ENCODE peak calls at places on chromosome 10, in eight cellular contexts. G, D, Y, Z, L, T, B and F are unnamed samples. For H3K9me2, the result is how much of the 10 kb centered on the place peaks cover.

GRCh38 chr10:48785796-48786195 is 101.1 kb downstream of the WDFY4 start:
- DNase-seq in D (no peak), B (no peak), T (no peak), L (no peak), G (no peak), Z (no peak), Y (no peak), F (no peak)

GRCh38 chr10:132846631-132847415 is 60.9 kb upstream of the NKX6-2 start:
- DNase-seq in L (no peak), B (no peak), G (no peak), T (no peak), D (no peak), Y (no peak), Z (no peak), F (no peak)

GRCh38 chr10:69842020-69842419 is 40.3 kb downstream of the COL13A1 start:
- DNase-seq in Y (no peak), T (no peak), D (no peak), G (no peak), Z (no peak), B (no peak), L (no peak), F (no peak)

GRCh38 chr10:15329437-15329836 is 41.7 kb downstream of the FAM171A1 start:
- DNase-seq in D (no peak), B (no peak), Y (no peak), G (no peak), L (no peak), T (no peak), Z (no peak), F (no peak)

GRCh38 chr10:14910953-14911352 is 32.3 kb downstream of the SUV39H2 start:
- DNase-seq in B (no peak), Y (no peak), L (no peak), D (no peak), G (no peak), T (no peak), Z (no peak), F (no peak)

GRCh38 chr10:132548106-132548823 is 10.7 kb downstream of the INPP5A start:
- DNase-seq in D (no peak), B (no peak), L (no peak), Y (no peak), G (no peak), T (no peak), Z (no peak), F (no peak)

GRCh38 chr10:89263531-89263930 is 12.0 kb upstream of the LIPA start:
- DNase-seq in D (no peak), T (no peak), Z (no peak), B (no peak), L (no peak), Y (no peak), G (no peak), F (peak)

GRCh38 chr10:79638318-79638717 is 27.6 kb downstream of the SFTPA1 start:
- DNase-seq in B (no peak), G (no peak), Y (no peak), T (no peak), D (no peak), L (no peak), Z (no peak), F (no peak)

GRCh38 chr10:131251146-131251541 is 60.4 kb downstream of the TCERG1L start:
- DNase-seq in D (no peak), L (no peak), T (no peak), Y (no peak), G (no peak), B (no peak), Z (no peak), F (no peak)

GRCh38 chr10:88731296-88731695 is 25.2 kb downstream of the LIPK start:
- DNase-seq in Y (no peak), Z (no peak), T (peak), D (peak), B (no peak), G (no peak), L (no peak), F (no peak)

GRCh38 chr10:107577226-107577625 is 412.7 kb upstream of the SORCS1 start:
- DNase-seq in Z (no peak), Y (no peak), G (no peak), D (no peak), L (no peak), B (no peak), T (no peak), F (no peak)

GRCh38 chr10:27558612-27559020 is 54.5 kb downstream of the RAB18 start:
- DNase-seq in G (peak), Y (peak), B (peak), L (peak), Z (peak), D (peak), T (peak), F (peak)

GRCh38 chr10:60384006-60384405 is 5.7 kb downstream of the ANK3 start:
- DNase-seq in L (no peak), D (no peak), T (no peak), G (no peak), Y (no peak), B (no peak), Z (no peak), F (no peak)

GRCh38 chr10:129897851-129898463 is 66.1 kb downstream of the EBF3 start:
- DNase-seq in Z (no peak), D (no peak), G (no peak), Y (no peak), L (no peak), T (no peak), B (no peak), F (no peak)

GRCh38 chr10:13815766-13816165 is 229.0 kb downstream of the PRPF18 start:
- DNase-seq in T (no peak), Z (no peak), Y (no peak), B (peak), L (no peak), D (no peak), G (no peak), F (peak)

GRCh38 chr10:118870467-118871243 is 115.9 kb upstream of the CACUL1 start:
- DNase-seq in Y (no peak), G (no peak), L (peak), B (peak), Z (no peak), T (peak), D (peak), F (peak)

GRCh38 chr10:96992721-96993120 is 160.6 kb downstream of the LCOR start:
- DNase-seq in D (no peak), T (no peak), G (peak), Z (no peak), B (no peak), Y (no peak), L (no peak), F (no peak)
- H3K9me2 ChIP-seq in D (under half), T (under half), G (under half), Z (under half), B (under half), Y (under half), L (under half), F (under half)

GRCh38 chr10:67666416-67667043 is 29.5 kb downstream of the CTNNA3 start:
- DNase-seq in G (peak), Z (peak), D (peak), L (peak), B (peak), Y (peak), T (peak), F (no peak)
- TF ChIP-seq CTCF in G (peak), Z (peak), D (peak), L (peak), B (peak), Y (peak), T (peak), F (peak)

GRCh38 chr10:123666318-123667291 is at the start of gene GPR26:
- DNase-seq in G (no peak), D (peak), Z (no peak), Y (no peak), B (no peak), L (peak), T (peak), F (no peak)
- H3K9me2 ChIP-seq in G (under half), D (under half), Z (under half), Y (under half), B (under half), L (under half), T (under half), F (under half)

DNA sequence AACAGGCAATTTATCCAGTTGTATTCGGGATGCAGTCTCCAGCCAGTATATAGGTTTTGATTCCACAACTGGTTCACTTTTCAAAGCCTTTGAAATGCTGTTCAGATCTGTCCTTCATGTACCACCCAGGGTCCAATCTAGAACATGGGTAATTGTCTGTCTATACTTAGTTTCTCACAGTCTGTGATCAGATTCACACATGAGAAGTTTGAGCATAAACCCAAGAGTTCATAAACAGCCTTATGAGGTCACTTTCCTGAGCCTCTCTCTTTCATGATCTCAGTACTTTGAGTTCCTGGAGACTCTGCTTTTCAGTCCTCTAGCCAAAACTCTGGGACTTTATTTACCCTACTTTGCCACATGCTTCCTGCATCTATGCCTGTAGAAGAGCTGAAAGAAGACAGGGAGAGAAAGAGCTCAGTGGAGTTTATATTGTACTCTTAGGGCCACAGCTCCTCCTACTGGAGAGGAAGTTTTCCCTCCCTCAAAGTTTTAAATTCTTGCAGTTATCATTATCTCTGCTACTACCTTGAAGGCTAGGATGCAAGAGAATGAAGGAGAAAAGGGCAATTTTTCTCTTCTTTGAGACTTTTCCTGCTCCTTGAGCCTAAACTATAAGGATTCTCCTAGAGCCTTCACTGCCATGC is 172.0 kb downstream of the ZEB1 start:
- DNase-seq in Z (peak), L (no peak), D (peak), Y (peak), G (peak), B (peak), T (peak), F (no peak)
- TF ChIP-seq CTCF in Z (peak), L (peak), D (peak), Y (peak), G (peak), B (peak), T (peak), F (peak)

GRCh38 chr10:61986788-61987187 is 85.3 kb downstream of the ARID5B start:
- DNase-seq in B (no peak), D (peak), G (peak), Y (no peak), L (no peak), T (no peak), Z (no peak), F (no peak)
- H3K9me2 ChIP-seq in B (under half), D (under half), G (under half), Y (under half), L (under half), T (under half), Z (under half), F (under half)

GRCh38 chr10:17183110-17183509 is 18.4 kb downstream of the TRDMT1 start:
- DNase-seq in Z (no peak), B (no peak), L (no peak), G (no peak), Y (no peak), D (no peak), T (no peak), F (no peak)
- TF ChIP-seq CTCF in Z (peak), B (peak), L (peak), G (no peak), Y (peak), D (peak), T (peak), F (no peak)

GRCh38 chr10:110540038-110540437 is 27.5 kb upstream of the SMC3 start:
- DNase-seq in T (no peak), Y (peak), D (no peak), L (no peak), B (no peak), Z (no peak), G (no peak), F (no peak)
- H3K9me2 ChIP-seq in T (under half), Y (under half), D (under half), L (under half), B (under half), Z (under half), G (under half), F (under half)

DNA sequence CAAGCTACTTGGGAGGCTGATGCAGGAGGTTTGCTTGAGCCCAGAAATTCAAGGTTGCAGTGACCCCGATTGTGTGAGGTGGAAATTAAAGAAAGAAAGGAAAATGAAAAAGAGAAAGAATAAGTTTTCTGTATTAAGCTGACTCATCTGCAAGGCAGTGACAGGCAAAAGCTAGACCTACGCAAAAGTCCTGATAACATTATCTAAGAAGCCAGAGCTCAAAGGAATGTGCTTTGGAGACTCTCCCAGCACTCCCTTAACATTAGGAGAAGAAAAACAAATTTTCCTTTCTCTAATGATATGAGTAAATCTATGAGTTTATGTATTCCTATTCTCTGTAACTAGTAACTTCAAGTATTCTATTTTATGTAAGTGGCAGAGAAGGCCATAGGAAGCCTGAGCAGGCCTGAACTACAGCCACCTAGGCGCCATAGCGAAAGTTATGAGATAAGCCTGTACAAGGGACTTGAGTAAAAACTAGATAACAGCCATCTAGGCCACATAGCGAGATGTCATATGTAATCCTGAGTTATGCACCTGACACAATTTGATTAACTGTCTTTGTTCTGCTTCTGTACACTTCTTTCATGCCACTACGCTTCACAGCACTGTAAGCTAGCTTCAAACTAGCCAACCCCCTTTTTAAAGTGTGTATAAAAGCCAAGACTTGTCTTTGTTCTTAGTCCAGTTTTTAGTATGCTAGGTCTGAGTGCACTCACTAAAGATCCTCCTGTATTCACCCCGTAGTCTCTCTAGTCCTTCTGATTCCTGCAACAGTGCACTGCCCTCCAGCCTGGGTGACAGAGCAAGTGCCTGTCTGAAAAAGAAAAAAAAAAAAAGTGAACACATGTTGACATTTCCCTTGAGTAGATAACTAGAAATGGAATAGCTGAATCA is 9.4 kb upstream of the ZWINT start:
- DNase-seq in L (no peak), B (peak), D (peak), Z (peak), G (peak), T (peak), Y (no peak), F (no peak)
- TF ChIP-seq CTCF in L (no peak), B (no peak), D (no peak), Z (no peak), G (no peak), T (no peak), Y (no peak), F (no peak)